ENCODE peak calls at places on chromosomes 1 and 21, in seven cellular contexts. Y is IMR-90, S is HCT116, T is SK-N-SH, N is HepG2, U is K562, C is H1. D is an unnamed sample.

GRCh38 chr1:58391514-58391913 is 155.0 kb downstream of the OMA1 start:
- DNase-seq in C (no peak), N (no peak), T (no peak), U (no peak), Y (no peak), S (no peak), D (no peak)

GRCh38 chr1:15957221-15958090 is 18.4 kb downstream of the ZBTB17 start:
- DNase-seq in Y (no peak), T (peak; percentile 26), S (no peak), U (peak; percentile 75), N (no peak), C (no peak), D (no peak)

GRCh38 chr1:34156739-34157138 is 8.3 kb downstream of the CSMD2 start:
- DNase-seq in S (no peak), N (no peak), C (no peak), U (peak; percentile 14), T (no peak), Y (no peak), D (no peak)

GRCh38 chr1:208533746-208534603 is 289.8 kb upstream of the PLXNA2 start:
- DNase-seq in C (no peak), T (peak; percentile 24), S (no peak), N (no peak), Y (no peak), U (no peak), D (no peak)

GRCh38 chr1:116733466-116734108 is 20.6 kb upstream of the CD2 start:
- DNase-seq in C (no peak), U (no peak), N (no peak), S (no peak), Y (no peak), T (peak; percentile 60), D (no peak)

GRCh38 chr1:150765229-150765976 is at the start of gene CTSS:
- DNase-seq in N (no peak), C (no peak), U (no peak), T (no peak), S (no peak), Y (peak; percentile 11), D (no peak)

GRCh38 chr1:228379165-228379460 is 27.5 kb downstream of the TRIM11 start:
- DNase-seq in Y (no peak), C (no peak), N (no peak), U (no peak), T (no peak), S (no peak), D (no peak)

GRCh38 chr1:74280642-74281396 is 45.6 kb downstream of the TNNI3K start:
- DNase-seq in Y (no peak), U (no peak), C (no peak), T (no peak), N (no peak), S (no peak), D (no peak)

GRCh38 chr1:100767176-100767876 is 47.8 kb downstream of the VCAM1 start:
- DNase-seq in C (no peak), S (no peak), U (no peak), Y (peak; percentile 57), T (no peak), N (no peak), D (no peak)

GRCh38 chr1:230081751-230082150 is 14.7 kb downstream of the GALNT2 start:
- DNase-seq in Y (no peak), N (no peak), C (no peak), U (no peak), T (no peak), S (no peak), D (no peak)

GRCh38 chr21:42495765-42496119 is 282 bp downstream of the RSPH1 start:
- DNase-seq in N (no peak), S (no peak), U (no peak), C (no peak), T (no peak), Y (peak; percentile 16), D (peak; percentile 20)

GRCh38 chr1:98053471-98054366 is 132.9 kb upstream of the DPYD start:
- DNase-seq in S (no peak), Y (peak; percentile 65), T (peak; percentile 87), C (peak; percentile 80), N (peak; percentile 1), U (peak; percentile 44), D (peak; percentile 59)

GRCh38 chr1:158607296-158607695 is 2.2 kb downstream of the OR10Z1 start:
- DNase-seq in T (no peak), Y (no peak), U (no peak), C (no peak), S (no peak), N (no peak), D (no peak)

GRCh38 chr21:36728371-36729111 is 29.6 kb downstream of the SIM2 start:
- DNase-seq in N (no peak), S (no peak), C (no peak), U (no peak), T (no peak), Y (no peak), D (no peak)

GRCh38 chr1:224175615-224176014 is 7.4 kb upstream of the DEGS1 start:
- DNase-seq in T (peak; percentile 47), N (no peak), Y (peak; percentile 5), U (no peak), C (no peak), S (no peak), D (peak; percentile 29)

DNA sequence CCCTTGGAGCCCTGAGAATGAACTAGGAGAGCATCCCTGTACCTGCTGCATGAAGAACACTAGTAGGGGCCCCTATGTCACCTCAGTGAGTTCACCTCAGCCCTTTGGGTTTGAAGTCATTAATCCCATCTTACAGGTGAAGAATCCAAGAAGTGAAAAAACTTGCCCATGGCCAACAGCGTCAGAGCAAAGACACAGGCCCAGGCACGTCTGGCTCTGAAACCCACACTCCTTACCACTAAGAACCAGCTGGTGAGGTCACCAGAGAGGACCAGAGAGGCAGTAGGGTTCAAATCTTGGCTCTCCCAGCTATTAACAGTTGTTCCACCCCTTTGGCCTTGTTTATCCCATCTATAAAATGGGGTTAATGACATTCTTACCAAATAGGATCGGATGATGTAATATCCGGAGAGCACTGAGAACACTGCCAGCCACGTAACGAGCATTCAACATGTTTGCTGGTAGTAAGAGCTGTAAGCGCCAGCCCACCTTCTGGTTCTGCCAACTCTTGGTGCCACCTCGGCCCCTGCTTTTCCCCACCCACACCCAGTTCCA is 8.8 kb downstream of the MATN1 start:
- DNase-seq in C (no peak), Y (no peak), T (no peak), U (no peak), S (no peak), N (no peak), D (no peak)
- TF ChIP-seq RAD21 in C (no peak), Y (no peak), T (no peak), U (no peak), S (no peak), N (no peak), D (no peak)

GRCh38 chr1:204227351-204227750 is 13.6 kb upstream of the GOLT1A start:
- DNase-seq in Y (no peak), T (no peak), S (no peak), N (no peak), C (no peak), U (peak; percentile 53), D (no peak)

GRCh38 chr1:204227996-204228785 is 14.4 kb upstream of the GOLT1A start:
- DNase-seq in S (no peak), U (no peak), N (no peak), C (no peak), Y (no peak), T (no peak), D (no peak)

GRCh38 chr1:204223129-204223860 is 9.5 kb upstream of the GOLT1A start:
- DNase-seq in C (no peak), T (no peak), Y (no peak), U (no peak), S (no peak), N (no peak), D (no peak)

GRCh38 chr1:204224655-204225054 is 10.9 kb upstream of the GOLT1A start:
- DNase-seq in S (no peak), T (no peak), U (no peak), Y (peak; percentile 39), C (no peak), N (no peak), D (no peak)

GRCh38 chr1:204225841-204226745 is 12.3 kb upstream of the GOLT1A start:
- DNase-seq in N (peak; percentile 32), U (no peak), S (no peak), Y (peak; percentile 27), C (no peak), T (no peak), D (no peak)
- TF ChIP-seq RAD21 in N (no peak), U (no peak), S (no peak), Y (no peak), C (no peak), T (no peak), D (no peak)

DNA sequence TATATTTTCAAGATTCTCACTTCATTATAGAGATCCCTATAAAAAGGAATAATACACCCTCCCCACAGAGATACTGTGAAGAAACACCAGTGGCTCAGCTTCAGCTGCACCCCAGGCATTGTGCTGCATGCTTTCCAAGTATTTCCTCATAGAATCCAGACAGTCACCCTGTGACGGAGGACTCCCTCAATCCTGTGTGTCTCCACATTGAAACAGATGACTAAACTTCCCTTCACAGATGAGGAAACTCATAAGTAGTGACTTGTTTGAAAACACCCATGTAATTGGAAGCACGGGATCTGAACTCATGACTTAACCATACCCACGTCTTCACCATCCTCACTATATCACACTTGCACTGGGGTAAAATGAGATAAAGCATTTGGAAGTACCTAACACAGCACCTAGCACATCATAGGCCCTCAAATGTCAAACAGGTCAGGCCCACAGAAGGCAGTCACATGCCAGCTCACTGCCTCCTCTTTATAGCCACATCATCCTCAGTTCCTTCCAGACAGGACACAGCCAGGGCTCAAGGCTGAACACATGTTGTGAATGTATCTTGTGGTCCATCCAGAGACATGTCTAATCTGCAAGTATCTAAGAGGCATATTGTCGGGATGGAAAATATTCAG is 55.2 kb downstream of the GPR161 start:
- DNase-seq in U (peak; percentile 10), N (no peak), C (no peak), T (no peak), S (no peak), Y (peak; percentile 93), D (no peak)
- TF ChIP-seq RAD21 in U (no peak), N (no peak), C (no peak), T (no peak), S (no peak), Y (no peak), D (no peak)

GRCh38 chr1:56491441-56491840 is 87.9 kb downstream of the PLPP3 start:
- DNase-seq in U (no peak), S (no peak), Y (peak; percentile 24), T (peak; percentile 51), C (no peak), N (no peak), D (no peak)
- TF ChIP-seq RAD21 in U (no peak), S (no peak), Y (no peak), T (no peak), C (no peak), N (no peak), D (no peak)

GRCh38 chr1:4655674-4656532 is 1.5 kb downstream of the AJAP1 start:
- DNase-seq in C (no peak), N (no peak), U (peak; percentile 21), T (peak; percentile 87), Y (no peak), S (no peak), D (peak; percentile 76)
- TF ChIP-seq RAD21 in C (peak; percentile 94), N (peak; percentile 73), U (no peak), T (peak; percentile 83), Y (no peak), S (peak; percentile 44), D (peak; percentile 82)

DNA sequence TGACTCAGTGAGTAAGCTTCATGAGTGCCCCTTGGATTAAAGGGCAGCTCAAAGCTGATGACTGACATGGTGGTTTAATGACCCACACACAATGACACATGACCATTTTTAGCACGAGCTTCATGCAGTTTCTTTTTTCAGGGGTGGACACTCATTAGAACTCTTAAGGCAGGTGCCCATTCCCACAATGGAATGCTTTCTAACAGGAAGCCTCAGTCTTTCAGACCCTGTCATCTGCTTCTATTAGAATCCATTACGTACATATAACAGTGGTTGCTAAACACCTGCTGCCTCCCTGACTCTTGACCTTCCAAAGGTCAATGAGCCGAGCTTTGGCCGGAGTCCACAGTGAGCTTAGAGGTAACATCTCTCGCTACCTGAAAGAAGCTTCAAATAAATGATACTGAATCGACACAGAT is 27.4 kb downstream of the AKNAD1 start:
- DNase-seq in N (peak; percentile 27), T (no peak), U (no peak), Y (peak; percentile 76), C (no peak), S (no peak), D (no peak)
- TF ChIP-seq RAD21 in N (no peak), T (no peak), U (no peak), Y (no peak), C (no peak), S (no peak), D (no peak)

D was measured in A549.